ENCODE peak calls at places on chromosomes 1 and 21, in nine cellular contexts. Z, F, U, L, S, X, D, G and V are unnamed samples.

GRCh38 chr1:170122366-170122765 is 23.4 kb upstream of the NTMT2 start:
- DNase-seq in Z (no peak), F (no peak), U (no peak), L (no peak), S (no peak), X (no peak), D (no peak), G (no peak), V (no peak)

GRCh38 chr1:148386617-148387016 is 96.5 kb downstream of the PPIAL4G start:
- DNase-seq in Z (no peak), F (no peak), U (no peak), L (no peak), S (no peak), X (no peak), D (no peak), G (no peak), V (no peak)

GRCh38 chr1:185017338-185017737 is 28.0 kb upstream of the RNF2 start:
- DNase-seq in Z (no peak), F (peak), U (peak), L (no peak), S (no peak), X (no peak), D (no peak), G (peak), V (peak)

GRCh38 chr1:961132-961652 is 808 bp downstream of the KLHL17 start:
- DNase-seq in Z (no peak), F (no peak), U (no peak), L (no peak), S (no peak), X (no peak), D (no peak), G (no peak), V (no peak)

GRCh38 chr1:44576456-44577150 is 97.7 kb downstream of the TMEM53 start:
- DNase-seq in Z (peak), F (no peak), U (no peak), L (no peak), S (no peak), X (no peak), D (no peak), G (no peak), V (no peak)

GRCh38 chr1:172613294-172613693 is 45.6 kb upstream of the FASLG start:
- DNase-seq in Z (no peak), F (no peak), U (no peak), L (no peak), S (no peak), X (no peak), D (no peak), G (no peak), V (no peak)

GRCh38 chr1:172356620-172357019 is 63.9 kb upstream of the C1orf105 start:
- DNase-seq in Z (no peak), F (no peak), U (no peak), L (no peak), S (no peak), X (no peak), D (no peak), G (no peak), V (no peak)

GRCh38 chr1:6483010-6483760 is 8.3 kb downstream of the PLEKHG5 start:
- DNase-seq in Z (no peak), F (no peak), U (no peak), L (no peak), S (no peak), X (peak), D (peak), G (no peak), V (no peak)

GRCh38 chr1:42142894-42143675 is 10.1 kb upstream of the GUCA2B start:
- DNase-seq in Z (no peak), F (no peak), U (peak), L (no peak), S (peak), X (no peak), D (no peak), G (no peak), V (peak)

GRCh38 chr1:104266612-104267011 is 516.9 kb downstream of the AMY1C start:
- DNase-seq in Z (no peak), F (no peak), U (no peak), L (no peak), S (no peak), X (no peak), D (no peak), G (no peak), V (no peak)

GRCh38 chr1:116538527-116538926 is 32.3 kb downstream of the CD58 start:
- DNase-seq in Z (no peak), F (no peak), U (peak), L (no peak), S (no peak), X (no peak), D (no peak), G (peak), V (peak)

GRCh38 chr1:219050268-219050917 is 123.3 kb upstream of the LYPLAL1 start:
- DNase-seq in Z (no peak), F (no peak), U (no peak), L (no peak), S (no peak), X (no peak), D (no peak), G (no peak), V (no peak)

GRCh38 chr1:203045821-203046594 is 19.7 kb downstream of the PPFIA4 start:
- DNase-seq in Z (no peak), F (no peak), U (no peak), L (no peak), S (no peak), X (no peak), D (no peak), G (no peak), V (no peak)

GRCh38 chr1:226660410-226661182 is 78.5 kb downstream of the ITPKB start:
- DNase-seq in Z (no peak), F (no peak), U (no peak), L (no peak), S (no peak), X (no peak), D (no peak), G (no peak), V (no peak)

GRCh38 chr1:53726009-53726600 is 12.9 kb downstream of the GLIS1 start:
- DNase-seq in Z (no peak), F (no peak), U (no peak), L (no peak), S (no peak), X (no peak), D (no peak), G (no peak), V (no peak)

GRCh38 chr1:161164901-161165620 is 1.2 kb upstream of the PPOX start:
- DNase-seq in Z (no peak), F (no peak), U (no peak), L (no peak), S (no peak), X (no peak), D (peak), G (no peak), V (no peak)

GRCh38 chr1:15410223-15410883 is 665 bp downstream of the EFHD2 start:
- DNase-seq in Z (no peak), F (no peak), U (peak), L (no peak), S (no peak), X (no peak), D (no peak), G (no peak), V (no peak)

GRCh38 chr21:33898546-33898945 is 17.1 kb downstream of the ATP5PO start:
- DNase-seq in Z (no peak), F (no peak), U (no peak), L (no peak), S (no peak), X (no peak), D (no peak), G (no peak), V (no peak)

GRCh38 chr1:41533731-41534080 is 49.2 kb upstream of the EDN2 start:
- DNase-seq in Z (peak), F (no peak), U (no peak), L (no peak), S (no peak), X (no peak), D (peak), G (no peak), V (no peak)

GRCh38 chr1:65207317-65207716 is 59.3 kb downstream of the AK4 start:
- DNase-seq in Z (no peak), F (no peak), U (peak), L (no peak), S (no peak), X (no peak), D (no peak), G (no peak), V (no peak)

GRCh38 chr1:38261574-38261973 is 215.0 kb upstream of the POU3F1 start:
- DNase-seq in Z (no peak), F (no peak), U (peak), L (no peak), S (no peak), X (no peak), D (no peak), G (no peak), V (no peak)

GRCh38 chr1:154802336-154803003 is 67.6 kb downstream of the KCNN3 start:
- DNase-seq in Z (no peak), F (no peak), U (no peak), L (no peak), S (no peak), X (no peak), D (no peak), G (no peak), V (no peak)

GRCh38 chr1:91349524-91349923 is 55.1 kb downstream of the HFM1 start:
- DNase-seq in Z (no peak), F (no peak), U (no peak), L (no peak), S (no peak), X (no peak), D (no peak), G (no peak), V (no peak)

GRCh38 chr1:6630027-6630426 is 5.4 kb downstream of the THAP3 start:
- DNase-seq in Z (no peak), F (no peak), U (no peak), L (no peak), S (no peak), X (no peak), D (no peak), G (no peak), V (no peak)

GRCh38 chr1:182280521-182280920 is 111.1 kb downstream of the GLUL start:
- DNase-seq in Z (no peak), F (no peak), U (no peak), L (no peak), S (no peak), X (no peak), D (no peak), G (no peak), V (no peak)

GRCh38 chr1:228096416-228097332 is 6.5 kb downstream of the C1orf35 start:
- DNase-seq in Z (no peak), F (no peak), U (no peak), L (peak), S (no peak), X (no peak), D (peak), G (no peak), V (no peak)

GRCh38 chr1:51690285-51690961 is 73.5 kb downstream of the OSBPL9 start:
- DNase-seq in Z (no peak), F (peak), U (no peak), L (no peak), S (no peak), X (no peak), D (no peak), G (peak), V (peak)

GRCh38 chr1:199685369-199685768 is 342.1 kb upstream of the NR5A2 start:
- DNase-seq in Z (no peak), F (peak), U (no peak), L (no peak), S (no peak), X (no peak), D (no peak), G (peak), V (no peak)

GRCh38 chr21:32457360-32457840 is 44.9 kb downstream of the EVA1C start:
- DNase-seq in Z (no peak), F (no peak), U (no peak), L (no peak), S (no peak), X (peak), D (peak), G (no peak), V (no peak)

GRCh38 chr1:46447499-46448108 is 42.0 kb upstream of the DMBX1 start:
- DNase-seq in Z (no peak), F (no peak), U (no peak), L (no peak), S (no peak), X (no peak), D (no peak), G (no peak), V (no peak)

GRCh38 chr21:42395302-42395701 is 550 bp downstream of the TMPRSS3 start:
- DNase-seq in Z (no peak), F (no peak), U (no peak), L (no peak), S (no peak), X (no peak), D (peak), G (no peak), V (no peak)

GRCh38 chr1:215606564-215607168 is 39.6 kb downstream of the KCTD3 start:
- DNase-seq in Z (no peak), F (peak), U (no peak), L (no peak), S (no peak), X (no peak), D (no peak), G (peak), V (no peak)

GRCh38 chr1:7256526-7256925 is 471.3 kb downstream of the CAMTA1 start:
- DNase-seq in Z (no peak), F (no peak), U (no peak), L (no peak), S (peak), X (no peak), D (no peak), G (no peak), V (no peak)

GRCh38 chr1:53499257-53500183 is 40.3 kb downstream of the DMRTB1 start:
- DNase-seq in Z (no peak), F (no peak), U (no peak), L (no peak), S (no peak), X (no peak), D (no peak), G (no peak), V (no peak)

GRCh38 chr1:186750250-186750649 is 70.0 kb upstream of the PTGS2 start:
- DNase-seq in Z (no peak), F (no peak), U (no peak), L (no peak), S (no peak), X (no peak), D (no peak), G (peak), V (no peak)

GRCh38 chr1:163315773-163316374 is 5.9 kb upstream of the NUF2 start:
- DNase-seq in Z (no peak), F (no peak), U (peak), L (no peak), S (no peak), X (peak), D (no peak), G (peak), V (no peak)

GRCh38 chr1:32761253-32761877 is 55.8 kb downstream of the YARS1 start:
- DNase-seq in Z (peak), F (peak), U (peak), L (no peak), S (no peak), X (peak), D (peak), G (peak), V (peak)